ENCODE peak calls at places on chromosome 2, in four cellular contexts. B, P, C and Y are unnamed samples.

GRCh38 chr2:29749843-29750242 is 171.5 kb downstream of the ALK start:
- DNase-seq in B (no peak), P (no peak), C (no peak), Y (no peak)

GRCh38 chr2:221423212-221423804 is 148.8 kb downstream of the EPHA4 start:
- DNase-seq in B (no peak), P (no peak), C (no peak), Y (no peak)

GRCh38 chr2:184357033-184357432 is 241.3 kb upstream of the ZNF804A start:
- DNase-seq in B (no peak), P (peak), C (no peak), Y (no peak)

GRCh38 chr2:159249955-159250723 is 36.4 kb downstream of the WDSUB1 start:
- DNase-seq in B (no peak), P (no peak), C (peak), Y (no peak)

GRCh38 chr2:118763797-118764196 is 83.7 kb downstream of the EN1 start:
- DNase-seq in B (peak), P (no peak), C (no peak), Y (peak)

GRCh38 chr2:223697316-223697875 is 95.2 kb upstream of the SCG2 start:
- DNase-seq in B (no peak), P (no peak), C (no peak), Y (no peak)

GRCh38 chr2:68594674-68595492 is 48.5 kb upstream of the PROKR1 start:
- DNase-seq in B (peak), P (peak), C (peak), Y (peak)

GRCh38 chr2:170711774-170712652 is 3.1 kb upstream of the SP5 start:
- DNase-seq in B (peak), P (no peak), C (no peak), Y (peak)

GRCh38 chr2:202743613-202744012 is 108.8 kb downstream of the FAM117B start:
- DNase-seq in B (no peak), P (no peak), C (no peak), Y (no peak)

GRCh38 chr2:124149571-124149970 is 124.5 kb downstream of the CNTNAP5 start:
- DNase-seq in B (no peak), P (no peak), C (no peak), Y (no peak)

GRCh38 chr2:240604291-240604938 is 17.9 kb downstream of the CAPN10 start:
- DNase-seq in B (peak), P (peak), C (no peak), Y (no peak)

GRCh38 chr2:63982335-63982734 is 36.9 kb downstream of the VPS54 start:
- DNase-seq in B (no peak), P (no peak), C (no peak), Y (no peak)

GRCh38 chr2:63665806-63666205 is 77.0 kb downstream of the MDH1 start:
- DNase-seq in B (no peak), P (no peak), C (no peak), Y (no peak)

GRCh38 chr2:238425979-238426567 is 654 bp upstream of the ASB1 start:
- DNase-seq in B (peak), P (peak), C (no peak), Y (no peak)

GRCh38 chr2:109238580-109238979 is 109.6 kb downstream of the SH3RF3 start:
- DNase-seq in B (no peak), P (no peak), C (peak), Y (no peak)

GRCh38 chr2:165219491-165219890 is 15.6 kb upstream of the SCN3A start:
- DNase-seq in B (no peak), P (no peak), C (no peak), Y (no peak)

GRCh38 chr2:220240640-220241039 is 613.2 kb downstream of the SLC4A3 start:
- DNase-seq in B (no peak), P (no peak), C (no peak), Y (no peak)

GRCh38 chr2:215436705-215437570 is 1.1 kb upstream of the FN1 start:
- DNase-seq in B (no peak), P (no peak), C (no peak), Y (no peak)

GRCh38 chr2:223576873-223577272 is 25.3 kb downstream of the SCG2 start:
- DNase-seq in B (no peak), P (peak), C (no peak), Y (no peak)

GRCh38 chr2:196783431-196784094 is 15.9 kb downstream of the GTF3C3 start:
- DNase-seq in B (no peak), P (no peak), C (no peak), Y (no peak)

GRCh38 chr2:127535422-127535901 is at the start of gene MYO7B:
- DNase-seq in B (no peak), P (no peak), C (no peak), Y (no peak)

GRCh38 chr2:102473020-102473419 is at the start of gene SLC9A4:
- DNase-seq in B (peak), P (peak), C (no peak), Y (peak)

GRCh38 chr2:84302513-84303412 is 156.3 kb downstream of the SUCLG1 start:
- DNase-seq in B (peak), P (peak), C (peak), Y (peak)

GRCh38 chr2:241598487-241598886 is 38.5 kb downstream of the THAP4 start:
- DNase-seq in B (peak), P (peak), C (no peak), Y (no peak)

GRCh38 chr2:120831106-120831505 is 95.4 kb downstream of the GLI2 start:
- DNase-seq in B (no peak), P (no peak), C (no peak), Y (no peak)

GRCh38 chr2:217930783-217931563 is 71.8 kb downstream of the TNS1 start:
- DNase-seq in B (no peak), P (no peak), C (no peak), Y (no peak)

GRCh38 chr2:202056611-202057010 is 16.4 kb upstream of the KIAA2012 start:
- DNase-seq in B (no peak), P (no peak), C (no peak), Y (no peak)

GRCh38 chr2:240507778-240508251 is 50.0 kb downstream of the ANKMY1 start:
- DNase-seq in B (no peak), P (no peak), C (no peak), Y (no peak)

DNA sequence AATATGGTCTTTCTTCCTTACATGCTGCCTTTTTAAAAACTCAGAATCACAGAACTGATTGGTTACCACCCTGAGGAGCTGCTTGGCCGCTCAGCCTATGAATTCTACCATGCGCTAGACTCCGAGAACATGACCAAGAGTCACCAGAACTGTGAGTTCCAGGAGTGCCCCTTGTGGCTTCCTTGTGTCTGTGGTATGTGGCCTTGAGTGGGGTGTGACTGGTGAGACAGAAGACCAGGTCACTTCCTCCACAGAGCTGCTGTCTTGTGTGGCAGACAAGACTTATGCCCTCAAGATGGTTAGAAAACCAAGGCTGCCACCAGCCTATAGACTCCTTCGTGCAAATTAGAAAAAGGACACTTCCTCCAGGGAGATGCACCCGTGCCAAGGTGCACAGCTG is 72.6 kb downstream of the EPAS1 start:
- DNase-seq in B (no peak), P (no peak), C (no peak), Y (no peak)
- TF ChIP-seq BRCA1 in B (no peak), P (no peak), C (no peak), Y (no peak)

GRCh38 chr2:99867690-99868089 is 274.7 kb downstream of the AFF3 start:
- DNase-seq in B (no peak), P (peak), C (no peak), Y (no peak)
- TF ChIP-seq BRCA1 in B (no peak), P (no peak), C (no peak), Y (no peak)

GRCh38 chr2:98403878-98404277 is 40.8 kb upstream of the INPP4A start:
- DNase-seq in B (no peak), P (no peak), C (no peak), Y (no peak)
- TF ChIP-seq BRCA1 in B (no peak), P (no peak), C (no peak), Y (no peak)

GRCh38 chr2:80545420-80546192 is 241.1 kb upstream of the LRRTM1 start:
- DNase-seq in B (peak), P (no peak), C (no peak), Y (no peak)
- TF ChIP-seq BRCA1 in B (no peak), P (no peak), C (no peak), Y (no peak)

DNA sequence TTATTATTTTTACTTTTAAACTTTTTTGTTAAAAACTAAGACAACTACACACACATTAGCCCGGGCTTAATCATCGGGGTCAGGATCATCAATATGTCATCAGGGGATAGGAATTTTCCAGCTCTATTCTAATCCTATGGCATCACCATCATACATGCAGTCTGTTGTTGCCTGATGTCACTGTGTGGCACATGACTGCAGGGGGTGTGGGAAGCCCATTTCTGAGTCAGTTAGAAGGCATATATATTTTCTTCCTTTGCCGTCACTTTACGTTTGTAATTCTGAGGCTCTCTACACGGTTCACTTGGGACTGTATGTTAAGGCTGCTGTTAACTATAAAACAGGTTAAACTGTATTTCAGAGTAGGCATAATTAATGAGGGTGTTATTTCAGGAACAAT is 144.4 kb upstream of the ITGA6 start:
- DNase-seq in B (no peak), P (no peak), C (no peak), Y (no peak)
- TF ChIP-seq BRCA1 in B (no peak), P (no peak), C (no peak), Y (no peak)

GRCh38 chr2:144462266-144462665 is 57.7 kb downstream of the ZEB2 start:
- DNase-seq in B (no peak), P (no peak), C (no peak), Y (no peak)
- TF ChIP-seq BRCA1 in B (no peak), P (no peak), C (no peak), Y (no peak)

DNA sequence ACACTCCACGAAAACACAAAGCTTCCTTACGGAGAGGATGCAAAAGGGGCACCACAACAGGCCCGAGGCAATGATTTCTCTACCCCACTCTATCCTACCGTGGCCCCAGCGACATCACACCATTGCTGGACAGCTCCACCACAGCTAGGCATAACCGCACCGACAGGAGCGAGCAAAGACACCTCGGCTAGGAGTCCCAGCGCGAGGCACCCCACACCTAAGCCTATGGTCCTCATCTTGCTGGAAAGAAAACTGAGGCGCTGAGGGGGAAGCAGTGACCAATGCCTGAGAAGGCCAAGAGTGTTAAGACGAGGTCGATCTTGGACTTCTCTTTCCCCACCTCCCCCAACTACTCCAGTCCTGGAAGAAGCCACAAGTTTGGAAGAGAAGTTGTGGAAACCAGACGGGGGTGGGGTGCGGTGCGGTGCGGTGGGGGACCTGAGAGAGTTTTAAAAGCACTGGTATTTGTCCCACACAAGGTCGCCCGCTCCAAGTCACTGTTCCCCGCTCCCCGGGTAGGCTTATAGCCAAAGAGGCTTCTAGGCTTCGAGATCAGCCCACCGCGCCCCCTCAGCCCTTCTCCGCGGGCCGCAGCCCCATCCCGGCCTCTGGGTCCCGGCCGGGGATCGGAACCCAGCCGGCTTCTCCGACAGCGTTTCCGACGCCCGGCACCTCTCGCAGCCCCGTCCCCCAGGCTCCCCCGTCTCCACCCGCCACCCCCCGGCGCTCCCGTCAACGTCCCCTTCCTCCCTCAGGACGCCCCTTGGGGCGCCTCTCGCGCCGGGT is 766 bp downstream of the PDE6D start:
- DNase-seq in B (peak), P (peak), C (no peak), Y (peak)
- TF ChIP-seq BRCA1 in B (no peak), P (no peak), C (no peak), Y (no peak)

DNA sequence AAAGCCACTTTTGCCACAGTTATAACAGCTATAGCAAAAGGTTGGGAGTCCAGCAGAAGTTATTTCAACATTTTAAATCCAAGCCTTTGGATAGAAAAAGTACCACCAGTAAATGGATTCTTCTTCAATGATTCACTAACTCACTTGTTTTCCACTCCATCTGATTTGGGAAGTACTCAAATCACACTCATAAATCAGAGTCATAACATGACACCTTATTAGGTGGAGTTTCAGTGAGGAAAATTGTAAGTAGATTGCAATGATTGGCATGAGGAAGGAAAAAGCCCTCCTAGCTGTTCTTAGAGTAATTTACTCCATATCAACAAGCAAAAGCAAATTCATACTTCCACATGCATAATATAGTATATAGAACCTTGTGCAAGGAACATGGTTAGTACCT is 132.9 kb downstream of the NR4A2 start:
- DNase-seq in B (no peak), P (no peak), C (no peak), Y (no peak)
- TF ChIP-seq BRCA1 in B (no peak), P (no peak), C (no peak), Y (no peak)

GRCh38 chr2:11995381-11995947 is 249.0 kb downstream of the LPIN1 start:
- DNase-seq in B (no peak), P (no peak), C (no peak), Y (no peak)

GRCh38 chr2:11997142-11997541 is 250.7 kb downstream of the LPIN1 start:
- DNase-seq in B (no peak), P (no peak), C (no peak), Y (no peak)

GRCh38 chr2:11998626-11999378 is 252.4 kb downstream of the LPIN1 start:
- DNase-seq in B (no peak), P (no peak), C (peak), Y (no peak)

GRCh38 chr2:11998218-11998617 is 251.8 kb downstream of the LPIN1 start:
- DNase-seq in B (no peak), P (no peak), C (peak), Y (no peak)

GRCh38 chr2:11996618-11997017 is 250.2 kb downstream of the LPIN1 start:
- DNase-seq in B (no peak), P (no peak), C (no peak), Y (no peak)
- TF ChIP-seq BRCA1 in B (no peak), P (no peak), C (no peak), Y (no peak)